ENCODE peak calls at places on chromosome 11, in six cellular contexts. I is stomach, V is HepG2, N is K562, W is sigmoid colon, C is A549. L is an unnamed sample.

GRCh38 chr11:1743587-1744136 is 6.7 kb downstream of the IFITM10 start:
- DNase-seq in C (no peak), W (no peak), I (no peak), N (no peak), V (no peak), L (no peak)

GRCh38 chr11:120272303-120272702 is 32.4 kb downstream of the POU2F3 start:
- DNase-seq in W (no peak), V (no peak), I (no peak), C (no peak), N (no peak), L (no peak)

GRCh38 chr11:2166091-2166851 is 5.3 kb upstream of the INS start:
- DNase-seq in I (peak), W (no peak), N (peak), C (no peak), V (no peak), L (peak)

GRCh38 chr11:78860720-78861422 is 286.2 kb upstream of the NARS2 start:
- DNase-seq in N (no peak), C (no peak), I (no peak), V (no peak), W (no peak), L (no peak)

GRCh38 chr11:134140961-134141490 is 72.2 kb downstream of the JAM3 start:
- DNase-seq in I (no peak), W (no peak), C (no peak), V (no peak), N (no peak), L (no peak)

GRCh38 chr11:45473491-45473890 is 187.3 kb upstream of the SYT13 start:
- DNase-seq in I (no peak), V (no peak), N (no peak), C (no peak), W (peak), L (no peak)

GRCh38 chr11:103202048-103202651 is 92.9 kb downstream of the DYNC2H1 start:
- DNase-seq in V (peak), W (no peak), C (peak), N (peak), I (no peak), L (no peak)

GRCh38 chr11:80103149-80103859 is 662.5 kb upstream of the TENM4 start:
- DNase-seq in N (no peak), W (no peak), C (no peak), I (no peak), V (peak), L (no peak)

GRCh38 chr11:133619973-133620372 is 87.7 kb upstream of the OPCML start:
- DNase-seq in N (no peak), W (no peak), I (no peak), C (no peak), V (peak), L (no peak)

GRCh38 chr11:8086001-8086479 is 5.0 kb downstream of the TUB start:
- DNase-seq in C (no peak), I (no peak), V (no peak), W (no peak), N (no peak), L (no peak)

GRCh38 chr11:121429556-121429955 is 22.6 kb upstream of the SORL1 start:
- DNase-seq in I (no peak), C (no peak), W (no peak), V (no peak), N (no peak), L (no peak)

GRCh38 chr11:95655544-95655943 is 134.0 kb downstream of the FAM76B start:
- DNase-seq in N (no peak), C (no peak), V (no peak), I (no peak), W (no peak), L (no peak)

GRCh38 chr11:96357794-96358193 is 14.8 kb upstream of the MAML2 start:
- DNase-seq in I (no peak), W (no peak), C (no peak), V (no peak), N (no peak), L (no peak)

GRCh38 chr11:113077379-113077778 is 116.2 kb downstream of the NCAM1 start:
- DNase-seq in C (no peak), I (peak), N (no peak), W (no peak), V (no peak), L (no peak)

GRCh38 chr11:78044706-78045105 is 19.0 kb upstream of the THRSP start:
- DNase-seq in W (no peak), C (no peak), V (no peak), N (no peak), I (peak), L (no peak)

GRCh38 chr11:42066113-42066512 is 606.7 kb upstream of the LRRC4C start:
- DNase-seq in C (no peak), V (no peak), I (no peak), N (no peak), W (no peak), L (no peak)

GRCh38 chr11:127677813-127678212 is 677.2 kb upstream of the KIRREL3 start:
- DNase-seq in N (no peak), C (no peak), V (no peak), I (no peak), W (no peak), L (no peak)

GRCh38 chr11:104564921-104565580 is 333.2 kb downstream of the CASP12 start:
- DNase-seq in I (no peak), C (no peak), V (no peak), W (no peak), N (no peak), L (no peak)

GRCh38 chr11:12408156-12408770 is 30.9 kb downstream of the PARVA start:
- DNase-seq in W (no peak), C (no peak), V (no peak), N (no peak), I (no peak), L (no peak)

GRCh38 chr11:71453911-71454304 is 905 bp downstream of the NADSYN1 start:
- DNase-seq in C (no peak), N (no peak), W (no peak), V (no peak), I (no peak), L (no peak)

GRCh38 chr11:9506489-9507343 is 45.9 kb downstream of the ZNF143 start:
- DNase-seq in N (peak), C (peak), I (peak), W (peak), V (peak), L (peak)

GRCh38 chr11:132062031-132062430 is 691.6 kb downstream of the NTM start:
- DNase-seq in I (no peak), W (no peak), V (no peak), N (no peak), C (no peak), L (no peak)

GRCh38 chr11:78318733-78319132 is 98.9 kb downstream of the GAB2 start:
- DNase-seq in W (no peak), N (no peak), V (no peak), I (no peak), C (no peak), L (no peak)

GRCh38 chr11:45933131-45933821 is 10.8 kb downstream of the LARGE2 start:
- DNase-seq in I (peak), W (peak), V (no peak), N (no peak), C (no peak), L (no peak)

GRCh38 chr11:85475637-85476517 is 151.3 kb downstream of the DLG2 start:
- DNase-seq in I (no peak), C (no peak), N (no peak), V (no peak), W (no peak), L (no peak)

GRCh38 chr11:47861762-47862161 is 13.6 kb upstream of the NUP160 start:
- DNase-seq in W (no peak), N (peak), V (no peak), I (no peak), C (no peak), L (no peak)

GRCh38 chr11:19228956-19229355 is 11.8 kb downstream of the E2F8 start:
- DNase-seq in W (no peak), I (no peak), N (no peak), C (no peak), V (no peak), L (no peak)

GRCh38 chr11:109309153-109309552 is 112.8 kb upstream of the C11orf87 start:
- DNase-seq in C (no peak), N (no peak), W (no peak), I (no peak), V (no peak), L (no peak)

GRCh38 chr11:17805043-17805442 is 70.5 kb downstream of the KCNC1 start:
- DNase-seq in I (no peak), C (no peak), V (no peak), W (no peak), N (no peak), L (no peak)

GRCh38 chr11:44382118-44382517 is 72.2 kb upstream of the ALX4 start:
- DNase-seq in V (no peak), C (no peak), I (no peak), W (no peak), N (no peak), L (no peak)

GRCh38 chr11:5369793-5370192 is 13.8 kb upstream of the OR51M1 start:
- DNase-seq in I (no peak), W (no peak), V (no peak), N (peak), C (peak), L (no peak)

GRCh38 chr11:64914123-64914522 is 2.9 kb downstream of the ATG2A start:
- DNase-seq in N (no peak), V (no peak), C (no peak), W (no peak), I (no peak), L (no peak)

GRCh38 chr11:69173925-69174591 is 18.3 kb downstream of the SMIM38 start:
- DNase-seq in N (no peak), I (no peak), C (no peak), V (peak), W (no peak), L (no peak)

GRCh38 chr11:110818032-110818687 is 105.9 kb upstream of the ARHGAP20 start:
- DNase-seq in V (no peak), I (no peak), W (no peak), C (no peak), N (no peak), L (no peak)

GRCh38 chr11:73333173-73333572 is 25.1 kb downstream of the ARHGEF17 start:
- DNase-seq in C (no peak), I (no peak), N (no peak), V (no peak), W (no peak), L (no peak)

GRCh38 chr11:119706887-119707286 is 22.1 kb downstream of the NECTIN1 start:
- DNase-seq in C (peak), N (peak), I (no peak), V (no peak), W (no peak), L (no peak)

GRCh38 chr11:73209892-73210291 is 8.2 kb upstream of the P2RY2 start:
- DNase-seq in N (no peak), I (no peak), W (no peak), V (no peak), C (no peak), L (no peak)

GRCh38 chr11:123166095-123166559 is 28.9 kb downstream of the CLMP start:
- DNase-seq in I (no peak), W (peak), V (no peak), C (no peak), N (no peak), L (peak)

GRCh38 chr11:60345489-60345888 is 18.4 kb downstream of the MS4A6E start:
- DNase-seq in C (no peak), W (no peak), V (peak), I (peak), N (peak), L (no peak)
- TF ChIP-seq CTCF in C (no peak), W (no peak), V (peak), I (peak), N (peak), L (no peak)

GRCh38 chr11:35116762-35117588 is 22.0 kb upstream of the CD44 start:
- DNase-seq in W (no peak), C (no peak), N (no peak), V (no peak), I (no peak), L (peak)

GRCh38 chr11:35121326-35121865 is 17.6 kb upstream of the CD44 start:
- DNase-seq in C (no peak), V (no peak), W (no peak), I (no peak), N (no peak), L (no peak)

GRCh38 chr11:35115688-35116030 is 23.3 kb upstream of the CD44 start:
- DNase-seq in V (no peak), N (no peak), W (no peak), I (no peak), C (no peak), L (no peak)

GRCh38 chr11:35116245-35116644 is 22.7 kb upstream of the CD44 start:
- DNase-seq in N (no peak), W (no peak), I (no peak), V (no peak), C (no peak), L (no peak)

GRCh38 chr11:35118906-35119305 is 20.1 kb upstream of the CD44 start:
- DNase-seq in V (no peak), I (no peak), N (no peak), C (no peak), W (no peak), L (no peak)
- TF ChIP-seq EP300 in V (no peak), I (no peak), N (no peak), C (no peak), W (no peak), L (no peak)

GRCh38 chr11:93622043-93622442 is 39.4 kb upstream of the CEP295 start:
- DNase-seq in V (peak), N (no peak), C (no peak), I (no peak), W (no peak), L (no peak)
- TF ChIP-seq CTCF in V (peak), N (peak), C (peak), I (peak), W (no peak), L (no peak)

DNA sequence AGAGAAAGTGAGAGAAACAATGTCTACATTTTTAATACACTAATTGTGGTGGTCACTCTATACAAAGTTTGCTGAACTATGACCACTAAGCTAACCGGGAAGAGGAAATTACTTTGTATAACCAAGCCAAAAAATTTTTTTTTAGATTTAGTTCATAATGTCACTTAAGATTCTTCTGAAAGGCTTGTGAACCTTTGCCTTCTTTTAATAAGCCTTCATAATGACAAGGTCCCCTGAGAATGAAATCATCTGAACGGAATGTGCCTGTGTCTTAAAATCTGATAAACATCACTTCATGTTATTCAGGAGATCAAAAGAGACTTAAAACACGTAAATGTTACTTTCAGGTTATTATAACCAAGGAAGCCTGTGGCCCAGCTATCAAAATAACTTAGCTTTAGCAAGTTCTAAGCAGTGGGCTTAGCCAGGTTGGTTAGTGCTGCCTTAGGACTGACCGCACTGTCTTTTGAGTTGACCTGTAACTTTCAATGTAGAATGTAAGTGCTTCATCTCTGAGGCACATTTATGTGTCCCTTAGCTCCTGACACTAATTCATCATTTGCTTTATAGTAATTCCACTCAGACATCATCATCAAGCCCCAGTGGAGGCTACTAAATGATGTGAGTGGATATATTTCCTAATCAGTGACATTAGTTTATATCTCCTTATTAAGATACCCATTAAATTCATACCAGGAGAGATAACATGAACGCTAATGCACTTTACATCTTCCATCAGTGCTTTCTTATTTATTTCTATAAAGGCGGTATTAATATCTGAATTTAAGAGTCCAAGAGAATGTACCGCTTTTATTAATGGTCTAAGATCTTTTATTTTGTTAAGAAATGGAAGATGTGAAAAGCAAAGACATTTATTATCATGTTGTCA is 122.5 kb downstream of the WNT11 start:
- DNase-seq in V (no peak), I (no peak), N (no peak), C (no peak), W (no peak), L (no peak)
- TF ChIP-seq EP300 in V (no peak), I (no peak), N (no peak), C (no peak), W (no peak), L (no peak)

DNA sequence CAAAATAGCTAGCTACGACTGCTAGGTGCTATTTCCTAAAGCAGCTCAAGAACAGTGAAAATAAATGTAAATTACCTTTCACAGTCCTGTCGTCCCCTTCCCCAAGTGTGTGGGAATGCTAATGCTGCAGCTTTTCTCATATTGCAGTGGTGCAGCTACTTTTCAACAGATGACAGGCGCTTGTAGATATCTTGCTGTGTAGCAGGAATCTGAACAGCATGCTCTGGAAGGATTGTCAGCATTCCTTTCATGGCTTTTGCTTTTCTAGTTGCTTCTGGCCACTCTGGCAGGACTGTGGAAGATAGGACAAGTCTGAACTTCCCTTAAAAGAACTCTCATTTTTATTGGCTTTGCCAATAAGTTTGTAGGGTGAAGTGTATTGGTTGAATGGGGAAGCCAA is 18.8 kb downstream of the FAR1 start:
- DNase-seq in N (no peak), V (no peak), C (no peak), I (no peak), W (no peak), L (no peak)
- TF ChIP-seq CTCF in N (no peak), V (no peak), C (no peak), I (no peak), W (no peak), L (no peak)

DNA sequence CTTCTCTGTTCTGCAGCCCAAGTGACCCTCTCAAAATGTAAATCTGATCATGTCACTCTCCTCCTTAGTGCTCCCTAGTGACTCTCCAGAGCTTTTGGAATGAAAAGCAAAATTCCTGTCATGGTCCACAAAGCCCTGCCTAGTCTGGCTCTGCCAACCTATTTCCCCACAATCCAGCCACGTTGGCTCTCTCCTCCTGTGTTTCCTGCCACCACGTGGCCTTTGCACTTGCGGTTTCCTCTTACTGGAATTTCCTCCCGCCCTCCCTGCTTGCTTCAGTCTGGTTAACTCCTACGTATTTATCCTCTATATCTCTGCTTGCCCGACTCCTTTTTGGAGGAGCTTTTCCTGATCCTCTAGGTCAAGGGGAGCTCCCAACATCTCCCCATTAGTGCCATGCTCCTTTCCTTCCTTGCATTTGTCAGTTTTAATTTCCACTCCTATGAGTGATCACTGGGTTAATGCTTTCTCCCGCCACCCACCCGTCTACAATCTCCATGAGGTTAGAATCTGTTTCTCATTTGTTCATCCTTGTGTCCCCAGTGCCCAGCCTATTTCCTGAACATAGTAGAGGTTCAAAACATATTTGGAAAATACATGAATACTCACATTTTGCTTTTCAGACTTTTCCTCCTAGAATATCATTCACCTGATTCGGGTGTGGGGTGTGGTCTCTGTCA is 11.5 kb downstream of the NNMT start:
- DNase-seq in I (peak), V (peak), N (peak), W (peak), C (no peak), L (no peak)
- TF ChIP-seq EP300 in I (peak), V (no peak), N (peak), W (no peak), C (no peak), L (no peak)

GRCh38 chr11:116179346-116179850 is 593.4 kb downstream of the BUD13 start:
- DNase-seq in V (no peak), N (no peak), C (no peak), I (no peak), W (no peak), L (no peak)
- TF ChIP-seq CTCF in V (no peak), N (no peak), C (no peak), I (no peak), W (no peak), L (no peak)

DNA sequence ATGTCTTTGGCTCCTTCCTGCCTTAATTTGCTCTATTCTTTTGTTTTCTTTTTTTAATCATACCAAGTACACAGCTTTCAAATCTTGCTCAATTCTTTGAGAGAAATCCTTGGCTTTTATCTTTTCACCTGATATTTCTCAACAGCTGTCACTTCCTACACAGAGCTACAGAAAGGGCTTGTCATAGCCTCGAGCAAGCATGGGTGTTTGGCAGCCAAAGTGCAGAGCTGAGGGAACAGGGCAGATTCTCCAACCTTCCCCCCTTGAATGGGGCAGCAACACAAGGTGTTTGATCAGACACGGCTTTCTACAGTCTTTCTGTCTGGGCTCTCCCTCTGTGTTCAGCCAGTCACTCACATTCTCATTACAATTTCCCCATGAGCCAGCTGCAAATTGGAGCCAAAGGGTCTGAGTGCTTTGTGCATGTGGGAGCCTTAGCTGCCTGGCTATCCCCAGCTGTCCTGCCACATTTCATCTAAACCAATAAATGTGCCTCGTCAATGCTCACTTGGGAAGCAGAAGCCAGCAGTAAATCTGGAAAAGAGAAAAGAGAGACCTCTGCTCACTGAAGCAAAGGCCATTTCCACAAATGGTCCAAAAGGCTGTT is 187.0 kb downstream of the FAM181B start:
- DNase-seq in N (no peak), V (no peak), W (no peak), C (no peak), I (no peak), L (no peak)
- TF ChIP-seq EP300 in N (no peak), V (no peak), W (no peak), C (no peak), I (no peak), L (no peak)

L was measured in ovary.